ENCODE peak calls at places on chromosomes 3 and 15, in five cellular contexts. One of them, this sample, is unnamed.

GRCh38 chr3:123186695-123187094 is 15.0 kb upstream of the SEC22A start:
- DNase-seq in astrocyte of the spinal cord: no peak
- DNase-seq in SW 1271: no peak
- DNase-seq in psoas muscle: no peak
- DNase-seq in BJ: no peak
- DNase-seq in this sample: no peak

GRCh38 chr3:59641169-59641914 is 591.5 kb upstream of the CFAP20DC start:
- DNase-seq in BJ: no peak
- DNase-seq in psoas muscle: peak
- DNase-seq in SW 1271: no peak
- DNase-seq in astrocyte of the spinal cord: no peak
- DNase-seq in this sample: peak

GRCh38 chr3:17059966-17060560 is 175.3 kb downstream of the PLCL2 start:
- DNase-seq in psoas muscle: no peak
- DNase-seq in BJ: no peak
- DNase-seq in SW 1271: no peak
- DNase-seq in astrocyte of the spinal cord: no peak
- DNase-seq in this sample: no peak

GRCh38 chr3:142943870-142944269 is 19.6 kb downstream of the PAQR9 start:
- DNase-seq in BJ: no peak
- DNase-seq in astrocyte of the spinal cord: no peak
- DNase-seq in psoas muscle: no peak
- DNase-seq in SW 1271: no peak
- DNase-seq in this sample: no peak

GRCh38 chr3:197417896-197418618 is 119.6 kb upstream of the DLG1 start:
- DNase-seq in astrocyte of the spinal cord: no peak
- DNase-seq in BJ: no peak
- DNase-seq in SW 1271: no peak
- DNase-seq in psoas muscle: no peak
- DNase-seq in this sample: no peak

GRCh38 chr3:192422998-192423349 is 304.4 kb downstream of the FGF12 start:
- DNase-seq in psoas muscle: no peak
- DNase-seq in BJ: no peak
- DNase-seq in astrocyte of the spinal cord: peak
- DNase-seq in SW 1271: peak
- DNase-seq in this sample: no peak

GRCh38 chr3:74529145-74529544 is 85.3 kb downstream of the CNTN3 start:
- DNase-seq in BJ: no peak
- DNase-seq in SW 1271: no peak
- DNase-seq in astrocyte of the spinal cord: no peak
- DNase-seq in psoas muscle: no peak
- DNase-seq in this sample: no peak

GRCh38 chr3:16147226-16147625 is 27.3 kb upstream of the GALNT15 start:
- DNase-seq in psoas muscle: no peak
- DNase-seq in astrocyte of the spinal cord: peak
- DNase-seq in BJ: no peak
- DNase-seq in SW 1271: no peak
- DNase-seq in this sample: no peak

GRCh38 chr3:124639406-124640237 is 90.6 kb upstream of the UMPS start:
- DNase-seq in astrocyte of the spinal cord: no peak
- DNase-seq in psoas muscle: no peak
- DNase-seq in SW 1271: no peak
- DNase-seq in BJ: no peak
- DNase-seq in this sample: no peak

GRCh38 chr15:65393091-65393490 is 15.3 kb upstream of the IGDCC3 start:
- DNase-seq in BJ: no peak
- DNase-seq in psoas muscle: no peak
- DNase-seq in SW 1271: no peak
- DNase-seq in astrocyte of the spinal cord: no peak
- DNase-seq in this sample: no peak

GRCh38 chr3:49256152-49256551 is 20.9 kb downstream of the C3orf62 start:
- DNase-seq in SW 1271: no peak
- DNase-seq in BJ: no peak
- DNase-seq in astrocyte of the spinal cord: no peak
- DNase-seq in psoas muscle: no peak
- DNase-seq in this sample: no peak

This sample was measured in gastrocnemius medialis.